ENCODE peak calls at places on chromosome 21, in nine cellular contexts. One of them, this sample, is unnamed.

GRCh38 chr21:26405735-26406361 is 167.2 kb downstream of the CYYR1 start:
- DNase-seq in body of pancreas: no peak
- DNase-seq in GM10248: no peak
- DNase-seq in cardiac muscle cell: peak
- DNase-seq in fibroblast of pulmonary artery: peak
- DNase-seq in colonic mucosa: no peak
- DNase-seq in PC-3: peak
- DNase-seq in glutamatergic neuron: no peak
- DNase-seq in fibroblast of mammary gland: peak
- DNase-seq in this sample: no peak

GRCh38 chr21:39802226-39802625 is 57.2 kb downstream of the IGSF5 start:
- DNase-seq in body of pancreas: no peak
- DNase-seq in GM10248: no peak
- DNase-seq in fibroblast of pulmonary artery: no peak
- DNase-seq in glutamatergic neuron: no peak
- DNase-seq in PC-3: no peak
- DNase-seq in colonic mucosa: no peak
- DNase-seq in cardiac muscle cell: no peak
- DNase-seq in fibroblast of mammary gland: no peak
- DNase-seq in this sample: no peak

GRCh38 chr21:35578350-35578782 is 482.0 kb downstream of the SETD4 start:
- DNase-seq in body of pancreas: no peak
- DNase-seq in glutamatergic neuron: no peak
- DNase-seq in cardiac muscle cell: no peak
- DNase-seq in PC-3: no peak
- DNase-seq in fibroblast of mammary gland: peak
- DNase-seq in colonic mucosa: no peak
- DNase-seq in GM10248: no peak
- DNase-seq in fibroblast of pulmonary artery: peak
- DNase-seq in this sample: no peak

GRCh38 chr21:44461438-44462089 is 6.3 kb downstream of the LRRC3 start:
- DNase-seq in GM10248: no peak
- DNase-seq in glutamatergic neuron: no peak
- DNase-seq in fibroblast of pulmonary artery: no peak
- DNase-seq in colonic mucosa: no peak
- DNase-seq in fibroblast of mammary gland: no peak
- DNase-seq in body of pancreas: no peak
- DNase-seq in PC-3: no peak
- DNase-seq in cardiac muscle cell: peak
- DNase-seq in this sample: no peak

GRCh38 chr21:44329971-44330681 is 9.1 kb downstream of the CFAP410 start:
- DNase-seq in colonic mucosa: no peak
- DNase-seq in GM10248: no peak
- DNase-seq in fibroblast of pulmonary artery: no peak
- DNase-seq in glutamatergic neuron: no peak
- DNase-seq in PC-3: no peak
- DNase-seq in body of pancreas: no peak
- DNase-seq in fibroblast of mammary gland: no peak
- DNase-seq in cardiac muscle cell: no peak
- DNase-seq in this sample: no peak

GRCh38 chr21:33041981-33042380 is 16.2 kb downstream of the OLIG2 start:
- DNase-seq in glutamatergic neuron: no peak
- DNase-seq in GM10248: no peak
- DNase-seq in fibroblast of mammary gland: no peak
- DNase-seq in fibroblast of pulmonary artery: no peak
- DNase-seq in body of pancreas: no peak
- DNase-seq in colonic mucosa: no peak
- DNase-seq in PC-3: no peak
- DNase-seq in cardiac muscle cell: no peak
- DNase-seq in this sample: no peak

GRCh38 chr21:38306833-38307232 is 50.0 kb downstream of the KCNJ15 start:
- DNase-seq in fibroblast of mammary gland: peak
- DNase-seq in body of pancreas: no peak
- DNase-seq in GM10248: no peak
- DNase-seq in PC-3: no peak
- DNase-seq in glutamatergic neuron: no peak
- DNase-seq in colonic mucosa: no peak
- DNase-seq in fibroblast of pulmonary artery: peak
- DNase-seq in cardiac muscle cell: no peak
- DNase-seq in this sample: no peak

GRCh38 chr21:25375675-25376074 is 231.6 kb downstream of the MRPL39 start:
- DNase-seq in body of pancreas: no peak
- DNase-seq in glutamatergic neuron: no peak
- DNase-seq in fibroblast of pulmonary artery: peak
- DNase-seq in GM10248: no peak
- DNase-seq in cardiac muscle cell: no peak
- DNase-seq in colonic mucosa: no peak
- DNase-seq in PC-3: no peak
- DNase-seq in fibroblast of mammary gland: peak
- DNase-seq in this sample: no peak

GRCh38 chr21:43873673-43874072 is 8.7 kb downstream of the AGPAT3 start:
- DNase-seq in GM10248: no peak
- DNase-seq in body of pancreas: no peak
- DNase-seq in PC-3: no peak
- DNase-seq in fibroblast of pulmonary artery: no peak
- DNase-seq in fibroblast of mammary gland: no peak
- DNase-seq in colonic mucosa: no peak
- DNase-seq in cardiac muscle cell: no peak
- DNase-seq in glutamatergic neuron: no peak
- DNase-seq in this sample: no peak

GRCh38 chr21:31497939-31498338 is 153.9 kb upstream of the TIAM1 start:
- DNase-seq in body of pancreas: no peak
- DNase-seq in cardiac muscle cell: no peak
- DNase-seq in GM10248: no peak
- DNase-seq in colonic mucosa: no peak
- DNase-seq in glutamatergic neuron: no peak
- DNase-seq in fibroblast of pulmonary artery: no peak
- DNase-seq in fibroblast of mammary gland: no peak
- DNase-seq in PC-3: no peak
- DNase-seq in this sample: no peak

GRCh38 chr21:45018131-45019075 is 56.0 kb upstream of the ADARB1 start:
- DNase-seq in colonic mucosa: no peak
- DNase-seq in glutamatergic neuron: no peak
- DNase-seq in GM10248: no peak
- DNase-seq in cardiac muscle cell: no peak
- DNase-seq in PC-3: no peak
- DNase-seq in fibroblast of pulmonary artery: no peak
- DNase-seq in fibroblast of mammary gland: no peak
- DNase-seq in body of pancreas: no peak
- DNase-seq in this sample: peak

GRCh38 chr21:44262338-44263048 is 796 bp upstream of the DNMT3L start:
- DNase-seq in glutamatergic neuron: peak
- DNase-seq in GM10248: no peak
- DNase-seq in cardiac muscle cell: no peak
- DNase-seq in body of pancreas: no peak
- DNase-seq in colonic mucosa: no peak
- DNase-seq in fibroblast of mammary gland: no peak
- DNase-seq in fibroblast of pulmonary artery: no peak
- DNase-seq in PC-3: no peak
- DNase-seq in this sample: no peak

GRCh38 chr21:32753818-32754610 is 17.5 kb downstream of the PAXBP1 start:
- DNase-seq in colonic mucosa: no peak
- DNase-seq in cardiac muscle cell: no peak
- DNase-seq in fibroblast of pulmonary artery: no peak
- DNase-seq in PC-3: peak
- DNase-seq in body of pancreas: no peak
- DNase-seq in GM10248: no peak
- DNase-seq in glutamatergic neuron: no peak
- DNase-seq in fibroblast of mammary gland: no peak
- DNase-seq in this sample: no peak

GRCh38 chr21:31623664-31624063 is 35.8 kb upstream of the SOD1 start:
- DNase-seq in body of pancreas: no peak
- DNase-seq in glutamatergic neuron: no peak
- DNase-seq in fibroblast of pulmonary artery: peak
- DNase-seq in GM10248: peak
- DNase-seq in colonic mucosa: no peak
- DNase-seq in fibroblast of mammary gland: no peak
- DNase-seq in cardiac muscle cell: no peak
- DNase-seq in PC-3: peak
- DNase-seq in this sample: no peak

GRCh38 chr21:38438476-38438893 is 59.8 kb downstream of the ERG start:
- DNase-seq in PC-3: peak
- DNase-seq in body of pancreas: peak
- DNase-seq in GM10248: no peak
- DNase-seq in fibroblast of pulmonary artery: peak
- DNase-seq in fibroblast of mammary gland: peak
- DNase-seq in glutamatergic neuron: no peak
- DNase-seq in cardiac muscle cell: peak
- DNase-seq in colonic mucosa: no peak
- DNase-seq in this sample: no peak

GRCh38 chr21:29075706-29076447 is 2.4 kb upstream of the CCT8 start:
- DNase-seq in glutamatergic neuron: no peak
- DNase-seq in cardiac muscle cell: no peak
- DNase-seq in GM10248: no peak
- DNase-seq in fibroblast of pulmonary artery: no peak
- DNase-seq in body of pancreas: no peak
- DNase-seq in colonic mucosa: no peak
- DNase-seq in fibroblast of mammary gland: peak
- DNase-seq in PC-3: peak
- DNase-seq in this sample: no peak

GRCh38 chr21:34330055-34330454 is 33.8 kb upstream of the KCNE2 start:
- DNase-seq in glutamatergic neuron: no peak
- DNase-seq in fibroblast of pulmonary artery: no peak
- DNase-seq in GM10248: no peak
- DNase-seq in colonic mucosa: no peak
- DNase-seq in fibroblast of mammary gland: no peak
- DNase-seq in body of pancreas: no peak
- DNase-seq in cardiac muscle cell: no peak
- DNase-seq in PC-3: no peak
- DNase-seq in this sample: no peak
- TF ChIP-seq CTCF in glutamatergic neuron: no peak
- TF ChIP-seq CTCF in fibroblast of pulmonary artery: no peak
- TF ChIP-seq CTCF in GM10248: no peak
- TF ChIP-seq CTCF in colonic mucosa: no peak
- TF ChIP-seq CTCF in fibroblast of mammary gland: no peak
- TF ChIP-seq CTCF in body of pancreas: no peak
- TF ChIP-seq CTCF in cardiac muscle cell: no peak
- TF ChIP-seq CTCF in PC-3: peak
- TF ChIP-seq CTCF in this sample: no peak

GRCh38 chr21:46287541-46287940 is 1.4 kb downstream of the YBEY start:
- DNase-seq in body of pancreas: no peak
- DNase-seq in fibroblast of mammary gland: no peak
- DNase-seq in fibroblast of pulmonary artery: no peak
- DNase-seq in GM10248: no peak
- DNase-seq in PC-3: no peak
- DNase-seq in colonic mucosa: no peak
- DNase-seq in cardiac muscle cell: no peak
- DNase-seq in glutamatergic neuron: no peak
- DNase-seq in this sample: no peak

GRCh38 chr21:46284722-46285121 is 689 bp downstream of the MCM3AP start:
- DNase-seq in colonic mucosa: no peak
- DNase-seq in cardiac muscle cell: no peak
- DNase-seq in body of pancreas: no peak
- DNase-seq in glutamatergic neuron: no peak
- DNase-seq in GM10248: no peak
- DNase-seq in PC-3: no peak
- DNase-seq in fibroblast of pulmonary artery: no peak
- DNase-seq in fibroblast of mammary gland: no peak
- DNase-seq in this sample: no peak

GRCh38 chr21:46286668-46286982 is 483 bp downstream of the YBEY start:
- DNase-seq in GM10248: no peak
- DNase-seq in glutamatergic neuron: no peak
- DNase-seq in cardiac muscle cell: no peak
- DNase-seq in body of pancreas: no peak
- DNase-seq in PC-3: no peak
- DNase-seq in fibroblast of mammary gland: peak
- DNase-seq in fibroblast of pulmonary artery: no peak
- DNase-seq in colonic mucosa: no peak
- DNase-seq in this sample: no peak

GRCh38 chr21:46285206-46285661 is at the start of gene MCM3AP:
- DNase-seq in GM10248: no peak
- DNase-seq in colonic mucosa: no peak
- DNase-seq in glutamatergic neuron: no peak
- DNase-seq in PC-3: no peak
- DNase-seq in body of pancreas: no peak
- DNase-seq in fibroblast of mammary gland: no peak
- DNase-seq in fibroblast of pulmonary artery: no peak
- DNase-seq in cardiac muscle cell: no peak
- DNase-seq in this sample: no peak

DNA sequence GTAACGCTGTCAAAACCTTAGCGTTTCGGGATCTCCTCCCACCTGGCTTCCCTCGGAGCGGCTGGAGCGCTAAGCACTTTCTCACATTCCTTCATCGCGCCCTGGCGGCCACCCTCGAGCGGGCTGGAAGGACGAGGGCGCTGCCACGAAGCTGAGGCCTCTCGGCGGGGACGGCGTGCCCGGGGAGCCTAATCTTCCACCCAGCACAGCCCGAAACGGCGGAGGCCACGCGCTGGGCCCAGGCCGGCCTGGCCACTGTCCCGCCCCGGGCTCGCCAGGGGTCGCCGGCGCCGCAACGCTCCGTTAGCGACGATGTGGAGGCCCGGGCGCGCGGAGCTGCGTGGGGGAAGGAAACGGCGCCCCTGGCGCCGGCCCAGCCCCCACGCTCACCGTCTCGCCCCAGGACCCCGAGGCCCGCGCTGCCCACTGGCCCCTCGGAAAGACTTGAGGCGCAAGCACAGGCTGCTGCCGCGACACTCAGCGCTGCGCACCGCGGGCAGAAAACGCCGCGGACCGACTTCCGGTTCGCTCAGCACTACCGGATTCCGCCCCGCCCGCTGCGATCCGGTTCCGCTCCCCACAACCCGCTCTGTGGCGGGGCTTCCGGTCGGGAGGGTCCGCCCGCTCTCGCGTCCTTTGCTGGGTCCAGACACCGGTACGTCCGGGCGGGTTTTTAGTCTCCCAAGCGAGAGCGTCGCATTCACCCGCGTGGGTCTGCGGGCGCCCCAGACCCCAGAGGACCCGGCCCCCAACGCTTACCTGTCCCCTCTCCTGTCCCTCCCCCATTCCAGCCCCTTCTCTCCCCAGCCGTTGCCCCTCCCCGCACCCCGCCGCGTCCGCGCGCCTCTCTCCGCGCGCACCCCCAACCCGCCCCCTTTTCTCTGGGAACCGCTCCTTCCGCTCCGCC is at the start of gene YBEY:
- DNase-seq in cardiac muscle cell: peak
- DNase-seq in body of pancreas: peak
- DNase-seq in GM10248: peak
- DNase-seq in glutamatergic neuron: peak
- DNase-seq in fibroblast of mammary gland: peak
- DNase-seq in PC-3: peak
- DNase-seq in colonic mucosa: peak
- DNase-seq in fibroblast of pulmonary artery: peak
- DNase-seq in this sample: peak
- TF ChIP-seq CTCF in cardiac muscle cell: peak
- TF ChIP-seq CTCF in body of pancreas: peak
- TF ChIP-seq CTCF in GM10248: peak
- TF ChIP-seq CTCF in glutamatergic neuron: no peak
- TF ChIP-seq CTCF in fibroblast of mammary gland: peak
- TF ChIP-seq CTCF in PC-3: peak
- TF ChIP-seq CTCF in colonic mucosa: no peak
- TF ChIP-seq CTCF in fibroblast of pulmonary artery: peak
- TF ChIP-seq CTCF in this sample: peak

GRCh38 chr21:46191686-46192575 is 7.7 kb upstream of the SPATC1L start:
- DNase-seq in fibroblast of pulmonary artery: no peak
- DNase-seq in cardiac muscle cell: no peak
- DNase-seq in PC-3: no peak
- DNase-seq in body of pancreas: no peak
- DNase-seq in glutamatergic neuron: no peak
- DNase-seq in colonic mucosa: no peak
- DNase-seq in GM10248: no peak
- DNase-seq in fibroblast of mammary gland: no peak
- DNase-seq in this sample: no peak
- TF ChIP-seq CTCF in fibroblast of pulmonary artery: no peak
- TF ChIP-seq CTCF in cardiac muscle cell: no peak
- TF ChIP-seq CTCF in PC-3: no peak
- TF ChIP-seq CTCF in body of pancreas: no peak
- TF ChIP-seq CTCF in glutamatergic neuron: no peak
- TF ChIP-seq CTCF in colonic mucosa: no peak
- TF ChIP-seq CTCF in GM10248: no peak
- TF ChIP-seq CTCF in fibroblast of mammary gland: no peak
- TF ChIP-seq CTCF in this sample: no peak

GRCh38 chr21:36747815-36748381 is 49.0 kb downstream of the SIM2 start:
- DNase-seq in fibroblast of mammary gland: peak
- DNase-seq in PC-3: no peak
- DNase-seq in GM10248: peak
- DNase-seq in glutamatergic neuron: peak
- DNase-seq in fibroblast of pulmonary artery: peak
- DNase-seq in colonic mucosa: peak
- DNase-seq in body of pancreas: peak
- DNase-seq in cardiac muscle cell: peak
- DNase-seq in this sample: no peak
- TF ChIP-seq CTCF in fibroblast of mammary gland: no peak
- TF ChIP-seq CTCF in PC-3: no peak
- TF ChIP-seq CTCF in GM10248: peak
- TF ChIP-seq CTCF in glutamatergic neuron: no peak
- TF ChIP-seq CTCF in fibroblast of pulmonary artery: no peak
- TF ChIP-seq CTCF in colonic mucosa: no peak
- TF ChIP-seq CTCF in body of pancreas: peak
- TF ChIP-seq CTCF in cardiac muscle cell: peak
- TF ChIP-seq CTCF in this sample: no peak